ENCODE peak calls at places on chromosomes 11 and 22, in four cellular contexts. G, F, U and I are unnamed samples.

GRCh38 chr11:36451045-36451444 is 59.0 kb downstream of the TRAF6 start:
- DNase-seq in U (no peak), F (no peak), G (no peak), I (no peak)

GRCh38 chr11:19938051-19938856 is 222.0 kb downstream of the DBX1 start:
- DNase-seq in G (no peak), U (peak; percentile 40), F (no peak), I (no peak)

GRCh38 chr22:26172389-26172990 is 3.2 kb downstream of the SEZ6L start:
- DNase-seq in U (peak; percentile 53), G (no peak), F (no peak), I (no peak)

GRCh38 chr11:93020248-93021088 is 51.0 kb downstream of the MTNR1B start:
- DNase-seq in U (no peak), F (no peak), G (no peak), I (peak; percentile 22)

GRCh38 chr22:17706947-17707346 is 67.3 kb downstream of the BID start:
- DNase-seq in G (no peak), F (no peak), U (no peak), I (no peak)

GRCh38 chr11:7268727-7269126 is 17.0 kb downstream of the SYT9 start:
- DNase-seq in F (no peak), U (no peak), G (no peak), I (no peak)

GRCh38 chr11:121451982-121452608 is at the start of gene SORL1:
- DNase-seq in U (peak; percentile 62), F (peak; percentile 44), G (no peak), I (peak; percentile 67)

GRCh38 chr11:121743285-121743684 is 290.5 kb upstream of the SORL1-AS1 start:
- DNase-seq in G (no peak), F (no peak), U (no peak), I (no peak)

GRCh38 chr22:21634081-21634480 is 1.5 kb downstream of the CCDC116 start:
- DNase-seq in G (no peak), F (no peak), U (no peak), I (no peak)

GRCh38 chr11:67996622-67997459 is 7.1 kb downstream of the UNC93B1 start:
- DNase-seq in U (no peak), F (peak; percentile 85), G (no peak), I (peak; percentile 71)

GRCh38 chr22:42820075-42820763 is 36.9 kb downstream of the ARFGAP3 start:
- DNase-seq in G (no peak), F (no peak), U (no peak), I (no peak)

GRCh38 chr11:4665424-4665823 is 21.6 kb downstream of the OR51E1 start:
- DNase-seq in F (no peak), G (no peak), U (no peak), I (no peak)

GRCh38 chr11:69333149-69333710 is 39.3 kb downstream of the MYEOV start:
- DNase-seq in G (no peak), U (no peak), F (no peak), I (no peak)

GRCh38 chr11:84420261-84420660 is 1134.1 kb upstream of the CCDC90B start:
- DNase-seq in G (no peak), U (no peak), F (no peak), I (no peak)

GRCh38 chr11:20158597-20159257 is 1.5 kb downstream of the DBX1 start:
- DNase-seq in G (no peak), F (no peak), U (peak; percentile 6), I (no peak)

GRCh38 chr22:45319319-45319675 is 9.6 kb downstream of the FAM118A start:
- DNase-seq in F (no peak), U (no peak), G (no peak), I (no peak)

GRCh38 chr11:9817191-9817590 is 153.3 kb downstream of the SWAP70 start:
- DNase-seq in F (no peak), G (no peak), U (no peak), I (no peak)

GRCh38 chr11:111697910-111698309 is 68.3 kb downstream of the PPP2R1B start:
- DNase-seq in U (no peak), F (no peak), G (peak; percentile 23), I (no peak)

GRCh38 chr11:12192796-12193514 is 82.6 kb downstream of the MICAL2 start:
- DNase-seq in F (no peak), G (no peak), U (no peak), I (no peak)

GRCh38 chr11:121109916-121110656 is 9.0 kb downstream of the TECTA start:
- DNase-seq in U (no peak), G (no peak), F (no peak), I (no peak)

GRCh38 chr11:109426442-109426841 is 4.5 kb downstream of the C11orf87 start:
- DNase-seq in G (no peak), F (no peak), U (no peak), I (no peak)

GRCh38 chr11:24779791-24780190 is 282.9 kb downstream of the LUZP2 start:
- DNase-seq in U (no peak), F (no peak), G (no peak), I (no peak)

GRCh38 chr11:110162216-110162615 is 69.0 kb downstream of the ZC3H12C start:
- DNase-seq in F (no peak), U (no peak), G (no peak), I (no peak)

GRCh38 chr11:46346886-46347636 is at the start of gene DGKZ:
- DNase-seq in F (no peak), U (peak; percentile 66), G (no peak), I (peak; percentile 73)

GRCh38 chr11:16973565-16973964 is 40.6 kb downstream of the PLEKHA7 start:
- DNase-seq in U (no peak), F (no peak), G (no peak), I (no peak)

GRCh38 chr11:35750981-35751663 is 88.5 kb downstream of the TRIM44 start:
- DNase-seq in F (no peak), U (no peak), G (no peak), I (no peak)

GRCh38 chr11:119599864-119600593 is 129.0 kb downstream of the NECTIN1 start:
- DNase-seq in U (no peak), G (no peak), F (no peak), I (no peak)

GRCh38 chr11:19800162-19800561 is 87.5 kb downstream of the NAV2 start:
- DNase-seq in U (no peak), F (no peak), G (no peak), I (no peak)

GRCh38 chr11:68963779-68964178 is 17.0 kb downstream of the MRGPRD start:
- DNase-seq in U (no peak), F (no peak), G (no peak), I (no peak)

GRCh38 chr11:30381879-30382278 is 59.0 kb downstream of the ARL14EP start:
- DNase-seq in G (no peak), U (no peak), F (no peak), I (no peak)

GRCh38 chr11:112858289-112859023 is 102.8 kb upstream of the NCAM1 start:
- DNase-seq in G (no peak), U (no peak), F (no peak), I (no peak)

GRCh38 chr22:48305726-48306235 is 1521.9 kb downstream of the BRD1 start:
- DNase-seq in G (no peak), U (no peak), F (no peak), I (no peak)

GRCh38 chr11:13111813-13112130 is 102.7 kb downstream of the RASSF10 start:
- DNase-seq in F (no peak), G (no peak), U (no peak), I (no peak)

GRCh38 chr22:46737976-46738641 is at the start of gene CERK:
- DNase-seq in U (peak; percentile 36), F (no peak), G (no peak), I (no peak)

GRCh38 chr11:15969701-15970329 is 386.5 kb downstream of the SOX6 start:
- DNase-seq in F (no peak), U (no peak), G (peak; percentile 35), I (no peak)

DNA sequence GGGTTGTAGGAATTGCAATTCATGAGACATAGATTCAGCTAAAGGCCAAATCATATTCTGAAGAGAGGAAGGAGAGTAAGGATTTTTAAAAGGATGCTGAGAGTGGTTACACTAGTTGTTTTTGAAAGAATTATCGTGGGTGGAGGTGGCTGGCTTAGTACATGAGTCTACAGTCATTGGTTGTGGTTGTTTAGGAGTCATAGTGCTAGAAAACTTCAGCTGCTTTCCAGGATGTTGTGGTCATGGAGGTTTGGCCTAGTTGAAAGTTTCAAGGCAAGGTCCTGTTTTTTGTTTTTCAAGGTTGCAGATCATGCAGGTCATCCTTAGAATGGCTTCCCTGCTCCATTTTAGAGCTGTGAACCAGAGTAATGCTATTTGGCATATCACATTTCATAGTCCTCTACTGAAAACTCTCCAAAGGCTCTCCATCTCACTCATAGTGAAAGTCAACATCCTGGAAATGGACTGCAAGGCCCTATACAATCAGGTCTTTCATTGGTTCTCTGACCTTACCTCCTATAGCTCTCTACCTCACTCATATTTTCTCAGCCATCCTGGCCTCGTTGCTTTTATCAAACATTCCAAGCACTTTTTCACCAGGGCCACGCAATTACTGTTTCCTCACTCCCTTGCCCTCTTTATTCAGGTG is 26.1 kb upstream of the ZBTB44 start:
- DNase-seq in F (no peak), G (no peak), U (no peak), I (no peak)
- TF ChIP-seq YY1 in F (no peak), G (no peak), U (no peak), I (no peak)

GRCh38 chr11:86620796-86621575 is 51.4 kb downstream of the ME3 start:
- DNase-seq in U (no peak), F (no peak), G (no peak), I (no peak)
- TF ChIP-seq SUZ12 in U (no peak), F (no peak), G (no peak), I (no peak)

DNA sequence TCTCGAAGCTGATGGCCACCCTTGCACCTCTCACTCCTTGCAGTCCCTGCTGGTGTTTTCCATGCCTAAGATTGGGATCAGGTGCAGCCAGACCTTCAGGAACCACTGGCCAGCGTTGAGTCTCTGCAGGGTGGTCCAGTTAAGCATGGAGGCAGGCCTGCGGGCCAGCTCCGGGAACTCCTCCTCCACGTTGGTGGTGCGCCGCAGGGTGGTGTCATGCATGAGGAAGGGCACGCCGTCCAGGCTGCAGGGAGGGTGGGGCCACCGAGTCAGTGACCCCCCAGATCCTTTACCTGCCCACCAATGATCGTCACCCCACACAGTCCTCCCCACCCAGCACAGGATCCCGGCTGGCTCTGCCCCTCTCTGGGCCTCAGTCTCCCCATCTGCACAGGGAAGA is 10.0 kb upstream of the KLHL35 start:
- DNase-seq in U (no peak), G (no peak), F (no peak), I (no peak)
- TF ChIP-seq YY1 in U (no peak), G (no peak), F (no peak), I (no peak)

GRCh38 chr22:30720263-30720837 is 25.7 kb downstream of the OSBP2 start:
- DNase-seq in U (no peak), G (no peak), F (no peak), I (no peak)

GRCh38 chr22:30718938-30719337 is 24.3 kb downstream of the OSBP2 start:
- DNase-seq in G (no peak), U (no peak), F (no peak), I (no peak)

GRCh38 chr22:30718491-30718890 is 23.8 kb downstream of the OSBP2 start:
- DNase-seq in F (no peak), U (no peak), G (no peak), I (no peak)

GRCh38 chr22:30717952-30718351 is 23.3 kb downstream of the OSBP2 start:
- DNase-seq in F (no peak), G (no peak), U (no peak), I (no peak)

DNA sequence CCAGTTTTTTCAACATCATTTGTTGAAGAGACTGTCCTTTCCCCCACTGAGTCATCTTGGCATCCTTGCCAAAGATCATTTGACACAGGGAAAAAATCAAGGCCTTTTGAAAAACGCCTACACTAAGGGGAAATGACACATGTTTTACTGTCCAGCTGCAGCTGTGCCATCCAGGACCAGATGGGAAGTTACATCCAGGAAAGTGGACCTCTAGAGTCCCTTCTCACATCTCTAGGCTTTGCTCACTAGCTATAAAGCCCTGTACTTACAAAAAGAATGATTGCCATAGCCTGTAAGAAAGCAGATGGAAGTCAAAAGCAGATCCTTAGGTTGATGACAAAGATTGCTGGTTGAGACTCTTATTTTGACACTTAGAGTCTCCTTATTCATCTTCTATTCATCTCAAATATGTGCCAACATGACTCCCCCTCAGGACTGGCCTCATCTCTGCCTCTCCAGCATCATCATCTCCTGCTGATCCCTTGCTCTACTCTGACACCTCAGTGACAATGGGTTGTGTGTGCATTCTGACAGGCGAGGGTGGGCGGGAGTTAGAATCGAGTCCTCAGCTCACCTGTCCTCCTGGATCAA is 22.8 kb downstream of the OSBP2 start:
- DNase-seq in F (no peak), U (peak; percentile 12), G (no peak), I (no peak)
- TF ChIP-seq SUZ12 in F (no peak), U (no peak), G (no peak), I (no peak)